ENCODE peak calls at places on chromosomes 4 and X, in four cellular contexts. J is NCI-H2029 treated with DMSO at 0.1 percent for 48 hours, P is HTR-8/SVneo, O is SK-N-SH. Z is an unnamed sample.
A peak's percentile ranks its signal among the peaks of the same experiment; 100 is the strongest.

GRCh38 chr4:187128226-187128625 is 404.6 kb upstream of the FAT1 start:
- DNase-seq in O (no peak), P (peak; percentile 70), J (no peak), Z (no peak)

GRCh38 chrX:13570245-13570573 is 808 bp downstream of the EGFL6 start:
- DNase-seq in P (no peak), J (no peak), O (no peak), Z (no peak)

GRCh38 chrX:119579414-119579813 is 5.1 kb downstream of the UBE2A start:
- DNase-seq in J (no peak), O (no peak), P (no peak), Z (no peak)

GRCh38 chr4:10089346-10089745 is 27.3 kb downstream of the WDR1 start:
- DNase-seq in O (no peak), P (no peak), J (no peak), Z (no peak)

GRCh38 chr4:187224560-187224959 is 500.9 kb upstream of the FAT1 start:
- DNase-seq in J (no peak), O (no peak), P (no peak), Z (no peak)

GRCh38 chrX:13266641-13267420 is 53.0 kb downstream of the ATXN3L start:
- DNase-seq in P (no peak), O (no peak), J (no peak), Z (no peak)

GRCh38 chr4:16524911-16525574 is 298.8 kb upstream of the TAPT1 start:
- DNase-seq in P (no peak), J (no peak), O (no peak), Z (no peak)

GRCh38 chrX:23403849-23404248 is 69.2 kb downstream of the PTCHD1 start:
- DNase-seq in P (peak; percentile 10), J (no peak), O (peak; percentile 17), Z (peak; percentile 6)

GRCh38 chr4:187335339-187335738 is 611.7 kb upstream of the FAT1 start:
- DNase-seq in O (no peak), P (no peak), J (no peak), Z (no peak)

GRCh38 chrX:129606918-129607317 is 47.8 kb downstream of the APLN start:
- DNase-seq in O (peak; percentile 72), P (peak; percentile 22), J (peak; percentile 18), Z (peak; percentile 23)

GRCh38 chr4:48046059-48046458 is 29.5 kb downstream of the NIPAL1 start:
- DNase-seq in O (no peak), J (no peak), P (no peak), Z (no peak)

GRCh38 chr4:74805601-74806000 is 11.3 kb upstream of the BTC start:
- DNase-seq in P (peak; percentile 1), J (no peak), O (no peak), Z (peak; percentile 62)

GRCh38 chr4:1080961-1081688 is 32.2 kb downstream of the RNF212 start:
- DNase-seq in O (no peak), J (no peak), P (no peak), Z (no peak)

GRCh38 chr4:146245246-146245645 is 30.9 kb downstream of the REELD1 start:
- DNase-seq in J (peak; percentile 4), P (no peak), O (no peak), Z (no peak)

GRCh38 chr4:109278594-109279031 is 23.8 kb downstream of the COL25A1 start:
- DNase-seq in O (no peak), J (no peak), P (no peak), Z (no peak)

GRCh38 chr4:8770518-8771257 is 101.0 kb downstream of the HMX1 start:
- DNase-seq in O (no peak), P (no peak), J (no peak), Z (no peak)

GRCh38 chrX:19904778-19905367 is 17.5 kb upstream of the SH3KBP1 start:
- DNase-seq in J (peak; percentile 14), P (peak; percentile 58), O (peak; percentile 59), Z (peak; percentile 34)

GRCh38 chr4:69092980-69093568 is 3.2 kb upstream of the UGT2B7 start:
- DNase-seq in O (no peak), P (no peak), J (no peak), Z (no peak)

GRCh38 chrX:74291577-74291963 is 12.4 kb upstream of the ZCCHC13 start:
- DNase-seq in P (no peak), J (no peak), O (no peak), Z (no peak)

GRCh38 chr4:21202959-21203358 is 502.7 kb downstream of the PACRGL start:
- DNase-seq in O (no peak), J (no peak), P (no peak), Z (no peak)

GRCh38 chrX:71871367-71871766 is 39.3 kb upstream of the NHSL2 start:
- DNase-seq in O (no peak), P (no peak), J (no peak), Z (no peak)

GRCh38 chrX:28609917-28610613 is 22.8 kb downstream of the IL1RAPL1 start:
- DNase-seq in J (no peak), P (no peak), O (no peak), Z (no peak)

GRCh38 chr4:159674241-159674640 is 571.4 kb downstream of the RAPGEF2 start:
- DNase-seq in J (no peak), O (no peak), P (no peak), Z (no peak)

GRCh38 chrX:109818921-109819320 is 85.9 kb upstream of the ACSL4 start:
- DNase-seq in O (no peak), P (no peak), J (no peak), Z (no peak)

GRCh38 chr4:74944354-74944793 is 11.5 kb downstream of the PARM1 start:
- DNase-seq in J (peak; percentile 73), O (no peak), P (no peak), Z (no peak)

GRCh38 chrX:77622233-77622632 is 163.8 kb downstream of the ATRX start:
- DNase-seq in J (no peak), P (no peak), O (no peak), Z (no peak)

GRCh38 chr4:42348247-42348646 is 49.0 kb upstream of the SHISA3 start:
- DNase-seq in O (no peak), P (no peak), J (no peak), Z (no peak)

GRCh38 chr4:77443941-77444340 is 161.7 kb upstream of the CXCL13 start:
- DNase-seq in P (no peak), O (no peak), J (no peak), Z (no peak)

GRCh38 chr4:125322363-125322730 is 7.6 kb downstream of the FAT4 start:
- DNase-seq in O (no peak), J (no peak), P (no peak), Z (no peak)